ENCODE peak calls at places on chromosomes 12 and 14, in four cellular contexts. O, F, J and U are unnamed samples. For H3K36me3, the result is how much of the 10 kb centered on the place peaks cover.

GRCh38 chr12:43676183-43676813 is 82.3 kb downstream of the PUS7L start:
- DNase-seq in J (no peak), F (peak), O (no peak), U (no peak)

GRCh38 chr12:90428881-90429280 is 526.1 kb downstream of the CCER1 start:
- DNase-seq in J (no peak), F (no peak), O (no peak), U (no peak)

GRCh38 chr12:12323606-12324005 is 26.4 kb downstream of the MANSC1 start:
- DNase-seq in O (no peak), J (no peak), F (no peak), U (no peak)

GRCh38 chr14:47658041-47658440 is 17.4 kb downstream of the MDGA2 start:
- DNase-seq in O (no peak), F (no peak), J (no peak), U (no peak)

GRCh38 chr14:48251290-48251689 is 575.9 kb upstream of the MDGA2 start:
- DNase-seq in J (no peak), O (no peak), F (no peak), U (no peak)

GRCh38 chr12:10392394-10392930 is 2.6 kb upstream of the KLRK1 start:
- DNase-seq in F (peak), O (peak), J (peak), U (peak)

GRCh38 chr12:5242440-5242839 is 189.5 kb upstream of the NTF3 start:
- DNase-seq in O (no peak), F (no peak), J (no peak), U (no peak)

GRCh38 chr14:105299654-105300541 is 903 bp downstream of the BRF1 start:
- DNase-seq in O (peak), F (no peak), J (no peak), U (no peak)

GRCh38 chr12:34398706-34399630 is 376.7 kb downstream of the ALG10 start:
- DNase-seq in J (peak), F (no peak), O (peak), U (no peak)

GRCh38 chr12:108610336-108610815 is 12.5 kb upstream of the TMEM119 start:
- DNase-seq in F (no peak), J (no peak), O (no peak), U (no peak)

GRCh38 chr12:99059824-99060526 is 414.9 kb downstream of the APAF1 start:
- DNase-seq in O (peak), J (peak), F (peak), U (peak)

GRCh38 chr12:18171571-18171970 is 81.6 kb upstream of the RERGL start:
- DNase-seq in F (peak), O (no peak), J (no peak), U (no peak)

GRCh38 chr12:57160021-57160420 is 12.6 kb upstream of the LRP1-AS start:
- DNase-seq in O (no peak), F (no peak), J (no peak), U (no peak)

GRCh38 chr12:57158186-57158585 is 10.8 kb upstream of the LRP1-AS start:
- DNase-seq in J (no peak), O (no peak), F (no peak), U (no peak)

GRCh38 chr12:57157588-57158173 is 10.3 kb upstream of the LRP1-AS start:
- DNase-seq in J (no peak), F (no peak), O (no peak), U (no peak)

GRCh38 chr12:57159341-57159740 is 11.9 kb upstream of the LRP1-AS start:
- DNase-seq in O (no peak), J (no peak), F (no peak), U (no peak)

GRCh38 chr12:57158665-57159064 is 11.2 kb upstream of the LRP1-AS start:
- DNase-seq in J (no peak), O (no peak), F (no peak), U (no peak)
- TF ChIP-seq CTCF in J (no peak), O (no peak), F (no peak), U (no peak)

DNA sequence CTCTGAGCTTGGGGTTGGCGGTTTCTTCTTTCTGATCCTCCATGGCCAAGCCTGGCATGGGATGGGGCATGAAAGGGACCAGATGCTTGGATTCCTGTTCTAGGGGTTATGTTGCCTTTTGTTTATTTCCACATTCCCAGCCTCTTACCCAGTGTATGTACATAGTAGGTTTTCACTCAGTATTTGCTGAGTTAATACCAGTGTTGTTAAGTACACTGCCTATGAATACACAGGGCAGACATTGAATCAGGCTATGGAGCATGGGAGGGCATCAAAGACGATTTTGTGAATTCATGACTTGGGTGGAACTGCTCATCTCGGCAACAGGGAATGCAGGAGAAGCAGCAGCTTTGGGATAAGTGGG is 57.4 kb downstream of the GALNT16 start:
- DNase-seq in F (no peak), O (no peak), J (no peak), U (no peak)
- H3K4me3 ChIP-seq in F (no peak), O (no peak), J (no peak), U (no peak)

GRCh38 chr12:57195655-57196371 is 20.8 kb upstream of the NXPH4 start:
- DNase-seq in O (no peak), J (no peak), F (no peak), U (no peak)
- H3K36me3 ChIP-seq in O (half or more), J (half or more), F (half or more), U (half or more)

DNA sequence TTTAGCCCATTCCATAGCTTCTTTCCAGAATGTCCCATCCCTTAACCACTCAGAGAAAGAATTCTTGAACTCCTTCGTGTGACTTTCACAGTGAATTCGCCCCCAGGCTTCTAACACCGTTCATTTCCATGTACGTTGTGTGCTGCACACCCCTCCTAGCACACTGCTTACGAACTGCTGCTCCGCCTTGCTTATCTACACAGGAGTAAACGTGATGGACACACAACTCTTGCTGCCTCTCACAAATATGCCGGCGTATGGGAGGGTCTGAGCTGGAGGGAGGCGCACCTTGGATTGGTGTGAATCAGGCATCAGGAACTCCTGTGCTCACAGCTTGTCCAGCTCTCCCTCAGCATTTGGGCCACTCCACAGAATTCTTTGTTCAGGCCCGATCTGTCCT is 3.9 kb upstream of the ADGRD1 start:
- DNase-seq in O (no peak), F (no peak), J (no peak), U (no peak)
- TF ChIP-seq CTCF in O (no peak), F (no peak), J (no peak), U (no peak)